ENCODE peak calls at places on chromosomes 12 and 14, in seven cellular contexts. One of them, this sample, is unnamed.

GRCh38 chr12:30823140-30823669 is 68.5 kb upstream of the CAPRIN2 start:
- DNase-seq in activated naive CD4-positive, alpha-beta T cell: no peak
- DNase-seq in nucleus accumbens: no peak
- DNase-seq in NCI-H187 treated with DMSO at 0.1 percent for 48 hours: no peak
- DNase-seq in mesendoderm: peak
- DNase-seq in HTR-8/SVneo: no peak
- DNase-seq in C1 segment of cervical spinal cord: no peak
- DNase-seq in this sample: no peak

GRCh38 chr12:121532503-121533390 is 48.1 kb downstream of the KDM2B start:
- DNase-seq in activated naive CD4-positive, alpha-beta T cell: no peak
- DNase-seq in nucleus accumbens: no peak
- DNase-seq in NCI-H187 treated with DMSO at 0.1 percent for 48 hours: no peak
- DNase-seq in mesendoderm: no peak
- DNase-seq in HTR-8/SVneo: no peak
- DNase-seq in C1 segment of cervical spinal cord: no peak
- DNase-seq in this sample: no peak

GRCh38 chr12:18747960-18748359 is 10.0 kb downstream of the CAPZA3 start:
- DNase-seq in activated naive CD4-positive, alpha-beta T cell: no peak
- DNase-seq in nucleus accumbens: no peak
- DNase-seq in NCI-H187 treated with DMSO at 0.1 percent for 48 hours: no peak
- DNase-seq in mesendoderm: peak
- DNase-seq in HTR-8/SVneo: peak
- DNase-seq in C1 segment of cervical spinal cord: no peak
- DNase-seq in this sample: peak

GRCh38 chr12:22668441-22668840 is 43.5 kb downstream of the ETNK1 start:
- DNase-seq in activated naive CD4-positive, alpha-beta T cell: no peak
- DNase-seq in nucleus accumbens: no peak
- DNase-seq in NCI-H187 treated with DMSO at 0.1 percent for 48 hours: no peak
- DNase-seq in mesendoderm: no peak
- DNase-seq in HTR-8/SVneo: no peak
- DNase-seq in C1 segment of cervical spinal cord: no peak
- DNase-seq in this sample: no peak

GRCh38 chr14:67736771-67737170 is 35.1 kb downstream of the RDH12 start:
- DNase-seq in activated naive CD4-positive, alpha-beta T cell: no peak
- DNase-seq in nucleus accumbens: no peak
- DNase-seq in NCI-H187 treated with DMSO at 0.1 percent for 48 hours: no peak
- DNase-seq in mesendoderm: no peak
- DNase-seq in HTR-8/SVneo: no peak
- DNase-seq in C1 segment of cervical spinal cord: no peak
- DNase-seq in this sample: no peak

GRCh38 chr14:74160763-74161162 is 76.0 kb downstream of the LIN52 start:
- DNase-seq in activated naive CD4-positive, alpha-beta T cell: no peak
- DNase-seq in nucleus accumbens: no peak
- DNase-seq in NCI-H187 treated with DMSO at 0.1 percent for 48 hours: no peak
- DNase-seq in mesendoderm: no peak
- DNase-seq in HTR-8/SVneo: no peak
- DNase-seq in C1 segment of cervical spinal cord: no peak
- DNase-seq in this sample: no peak

GRCh38 chr14:95675486-95675885 is 10.7 kb upstream of the TCL1B start:
- DNase-seq in activated naive CD4-positive, alpha-beta T cell: no peak
- DNase-seq in nucleus accumbens: no peak
- DNase-seq in NCI-H187 treated with DMSO at 0.1 percent for 48 hours: no peak
- DNase-seq in mesendoderm: peak
- DNase-seq in HTR-8/SVneo: no peak
- DNase-seq in C1 segment of cervical spinal cord: no peak
- DNase-seq in this sample: no peak

GRCh38 chr12:26292596-26292995 is 97.2 kb downstream of the SSPN start:
- DNase-seq in activated naive CD4-positive, alpha-beta T cell: no peak
- DNase-seq in nucleus accumbens: no peak
- DNase-seq in NCI-H187 treated with DMSO at 0.1 percent for 48 hours: no peak
- DNase-seq in mesendoderm: no peak
- DNase-seq in HTR-8/SVneo: no peak
- DNase-seq in C1 segment of cervical spinal cord: no peak
- DNase-seq in this sample: no peak

GRCh38 chr14:47485421-47485820 is 190.0 kb downstream of the MDGA2 start:
- DNase-seq in activated naive CD4-positive, alpha-beta T cell: no peak
- DNase-seq in nucleus accumbens: no peak
- DNase-seq in NCI-H187 treated with DMSO at 0.1 percent for 48 hours: no peak
- DNase-seq in mesendoderm: peak
- DNase-seq in HTR-8/SVneo: no peak
- DNase-seq in C1 segment of cervical spinal cord: no peak
- DNase-seq in this sample: no peak

GRCh38 chr12:34298971-34299801 is 276.9 kb downstream of the ALG10 start:
- DNase-seq in activated naive CD4-positive, alpha-beta T cell: no peak
- DNase-seq in nucleus accumbens: no peak
- DNase-seq in NCI-H187 treated with DMSO at 0.1 percent for 48 hours: no peak
- DNase-seq in mesendoderm: no peak
- DNase-seq in HTR-8/SVneo: no peak
- DNase-seq in C1 segment of cervical spinal cord: no peak
- DNase-seq in this sample: no peak

GRCh38 chr14:24857277-24857676 is 192.7 kb downstream of the STXBP6 start:
- DNase-seq in activated naive CD4-positive, alpha-beta T cell: no peak
- DNase-seq in nucleus accumbens: no peak
- DNase-seq in NCI-H187 treated with DMSO at 0.1 percent for 48 hours: no peak
- DNase-seq in mesendoderm: no peak
- DNase-seq in HTR-8/SVneo: no peak
- DNase-seq in C1 segment of cervical spinal cord: no peak
- DNase-seq in this sample: no peak

GRCh38 chr14:85528080-85528881 is 1.7 kb upstream of the FLRT2 start:
- DNase-seq in activated naive CD4-positive, alpha-beta T cell: no peak
- DNase-seq in nucleus accumbens: no peak
- DNase-seq in NCI-H187 treated with DMSO at 0.1 percent for 48 hours: no peak
- DNase-seq in mesendoderm: peak
- DNase-seq in HTR-8/SVneo: peak
- DNase-seq in C1 segment of cervical spinal cord: no peak
- DNase-seq in this sample: peak

GRCh38 chr12:65162609-65163008 is 6.8 kb upstream of the LEMD3 start:
- DNase-seq in activated naive CD4-positive, alpha-beta T cell: no peak
- DNase-seq in nucleus accumbens: no peak
- DNase-seq in NCI-H187 treated with DMSO at 0.1 percent for 48 hours: no peak
- DNase-seq in mesendoderm: no peak
- DNase-seq in HTR-8/SVneo: no peak
- DNase-seq in C1 segment of cervical spinal cord: no peak
- DNase-seq in this sample: no peak

GRCh38 chr12:53389702-53390101 is 9.7 kb downstream of the SP1 start:
- DNase-seq in activated naive CD4-positive, alpha-beta T cell: no peak
- DNase-seq in nucleus accumbens: no peak
- DNase-seq in NCI-H187 treated with DMSO at 0.1 percent for 48 hours: no peak
- DNase-seq in mesendoderm: no peak
- DNase-seq in HTR-8/SVneo: no peak
- DNase-seq in C1 segment of cervical spinal cord: no peak
- DNase-seq in this sample: no peak

GRCh38 chr12:76277480-76277879 is 70.7 kb downstream of the BBS10 start:
- DNase-seq in activated naive CD4-positive, alpha-beta T cell: no peak
- DNase-seq in nucleus accumbens: no peak
- DNase-seq in NCI-H187 treated with DMSO at 0.1 percent for 48 hours: no peak
- DNase-seq in mesendoderm: no peak
- DNase-seq in HTR-8/SVneo: no peak
- DNase-seq in C1 segment of cervical spinal cord: no peak
- DNase-seq in this sample: peak

This sample was measured in HS-5.